ENCODE peak calls at places on chromosomes 11 and 22, in six cellular contexts. Z is uterus, N is HCT116, A is stomach, X is tibial nerve, W is sigmoid colon. Q is an unnamed sample. For H3K4me1, the result is how much of the 10 kb centered on the place peaks cover.

GRCh38 chr11:35855685-35856084 is 88.2 kb upstream of the LDLRAD3 start:
- DNase-seq in Z (no peak), N (no peak), A (no peak), X (no peak), W (no peak), Q (no peak)

GRCh38 chr22:30809086-30809485 is 114.4 kb downstream of the OSBP2 start:
- DNase-seq in Z (no peak), N (no peak), A (no peak), X (no peak), W (no peak), Q (no peak)

GRCh38 chr11:10604340-10604748 is 35.9 kb upstream of the LYVE1 start:
- DNase-seq in Z (peak), N (no peak), A (no peak), X (peak), W (peak), Q (peak)

GRCh38 chr11:116687458-116688201 is 85.2 kb downstream of the BUD13 start:
- DNase-seq in Z (no peak), N (no peak), A (no peak), X (no peak), W (peak), Q (no peak)

GRCh38 chr11:71304045-71304444 is 51.7 kb upstream of the SHANK2 start:
- DNase-seq in Z (no peak), N (no peak), A (no peak), X (no peak), W (no peak), Q (no peak)

GRCh38 chr11:10777806-10778205 is 26.8 kb downstream of the CTR9 start:
- DNase-seq in Z (no peak), N (no peak), A (no peak), X (no peak), W (no peak), Q (no peak)

GRCh38 chr11:107769189-107769588 is 57.3 kb upstream of the SLN start:
- DNase-seq in Z (no peak), N (peak), A (no peak), X (no peak), W (no peak), Q (no peak)

GRCh38 chr22:50507421-50507990 is at the start of gene LMF2:
- DNase-seq in Z (peak), N (no peak), A (peak), X (peak), W (peak), Q (peak)

GRCh38 chr22:49044091-49044490 is 783.6 kb downstream of the BRD1 start:
- DNase-seq in Z (no peak), N (no peak), A (no peak), X (no peak), W (no peak), Q (no peak)

GRCh38 chr11:119992171-119993051 is 145.5 kb downstream of the TRIM29 start:
- DNase-seq in Z (no peak), N (no peak), A (no peak), X (no peak), W (no peak), Q (no peak)

GRCh38 chr11:371716-372590 is 2.7 kb downstream of the B4GALNT4 start:
- DNase-seq in Z (no peak), N (no peak), A (no peak), X (no peak), W (no peak), Q (no peak)

GRCh38 chr11:109027851-109028250 is 363.0 kb downstream of the DDX10 start:
- DNase-seq in Z (no peak), N (no peak), A (no peak), X (no peak), W (no peak), Q (no peak)

GRCh38 chr11:119347242-119347641 is 737 bp upstream of the MFRP start:
- DNase-seq in Z (no peak), N (no peak), A (no peak), X (no peak), W (no peak), Q (no peak)

DNA sequence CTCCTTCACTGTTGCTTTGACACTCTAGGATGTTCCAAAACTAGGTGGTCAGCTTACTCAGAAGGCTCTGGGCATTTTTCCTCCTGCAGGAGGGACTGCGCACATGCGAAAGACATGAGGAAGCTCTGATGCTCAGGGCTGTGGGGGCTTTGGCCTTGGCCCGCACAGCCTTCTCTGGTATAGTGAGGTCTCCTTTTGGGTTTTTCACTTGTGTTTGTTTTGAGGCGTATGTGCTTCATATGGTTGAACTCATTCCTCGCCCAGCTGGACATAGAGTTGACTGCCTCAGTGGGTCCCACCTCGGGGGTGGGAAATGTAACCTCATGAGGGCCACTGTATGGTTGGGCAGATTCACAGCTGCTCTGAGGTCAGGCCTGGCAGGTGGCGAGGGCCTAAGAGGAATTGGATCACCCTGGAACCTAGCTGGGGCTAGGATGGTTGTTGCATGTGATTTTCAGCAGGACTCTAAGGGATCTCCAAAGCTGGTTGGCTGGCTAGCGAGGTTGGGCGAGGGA is 63.7 kb downstream of the PTPRJ start:
- DNase-seq in Z (no peak), N (no peak), A (no peak), X (no peak), W (no peak), Q (no peak)
- H3K4me1 ChIP-seq in Z (under half), N (under half), A (half or more), X (half or more), W (under half), Q (under half)

GRCh38 chr11:126834149-126834548 is 166.4 kb downstream of the KIRREL3 start:
- DNase-seq in Z (no peak), N (no peak), A (no peak), X (peak), W (no peak), Q (no peak)
- H3K4me3 ChIP-seq in Z (no peak), N (no peak), A (no peak), X (no peak), W (no peak), Q (no peak)

GRCh38 chr22:22508274-22509176 is at the start of gene ZNF280B:
- DNase-seq in Z (peak), N (peak), A (peak), X (no peak), W (peak), Q (peak)
- TF ChIP-seq POLR2A in Z (peak), N (no peak), A (no peak), X (no peak), W (no peak), Q (peak)

DNA sequence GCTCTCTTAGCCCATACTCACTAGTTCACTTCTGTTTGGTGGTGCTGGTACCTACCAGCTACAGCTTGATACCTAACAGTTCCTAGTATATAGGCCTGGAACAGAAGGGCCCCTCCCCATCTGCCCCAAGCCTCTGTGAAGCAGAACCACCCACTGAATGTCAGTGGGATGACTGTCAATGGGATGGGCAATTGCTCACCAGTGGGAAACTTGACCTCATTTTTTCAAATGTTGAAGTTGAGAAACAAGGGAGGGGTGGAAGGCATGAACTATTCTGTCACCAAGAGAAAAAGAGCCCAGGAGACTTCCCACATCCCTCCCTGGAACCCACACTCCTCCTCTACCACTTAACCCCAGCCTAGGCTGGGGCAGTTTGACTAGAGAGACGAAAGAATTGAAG is at the start of gene NLRP10:
- DNase-seq in Z (no peak), N (no peak), A (no peak), X (no peak), W (no peak), Q (no peak)
- H3K4me1 ChIP-seq in Z (under half), N (under half), A (under half), X (under half), W (under half), Q (under half)

GRCh38 chr22:39559456-39560105 is 11.0 kb upstream of the CACNA1I start:
- DNase-seq in Z (no peak), N (no peak), A (no peak), X (no peak), W (no peak), Q (peak)

GRCh38 chr22:39556970-39557811 is 13.4 kb upstream of the CACNA1I start:
- DNase-seq in Z (no peak), N (no peak), A (no peak), X (no peak), W (no peak), Q (peak)

GRCh38 chr22:39558950-39559349 is 11.6 kb upstream of the CACNA1I start:
- DNase-seq in Z (no peak), N (no peak), A (no peak), X (no peak), W (no peak), Q (peak)

GRCh38 chr22:39560127-39560526 is 10.4 kb upstream of the CACNA1I start:
- DNase-seq in Z (no peak), N (no peak), A (no peak), X (no peak), W (no peak), Q (peak)

DNA sequence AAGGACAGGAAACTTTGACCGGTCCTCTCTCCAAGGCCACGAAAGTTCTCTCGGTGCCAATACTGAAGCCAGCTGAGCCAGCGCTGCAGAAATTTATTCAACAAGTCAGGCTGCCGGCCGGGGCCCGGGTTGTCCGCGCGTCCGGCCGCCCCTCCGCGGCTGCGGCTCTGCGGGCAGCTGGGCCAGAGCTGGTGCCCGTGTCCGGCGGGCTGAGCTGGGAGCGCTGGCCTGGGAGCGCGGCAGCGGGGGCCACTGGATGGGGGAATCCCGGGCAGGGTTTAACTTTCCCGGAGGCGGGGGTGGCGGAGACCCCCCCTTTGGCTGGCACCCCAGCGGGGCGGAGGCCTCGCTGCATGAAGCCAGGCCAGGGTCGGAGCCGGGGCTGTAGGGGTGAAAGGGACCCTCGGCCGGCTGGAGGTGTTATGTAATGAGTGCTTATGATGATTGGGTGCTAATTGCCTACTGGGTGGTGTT is 12.3 kb upstream of the CACNA1I start:
- DNase-seq in Z (no peak), N (no peak), A (no peak), X (no peak), W (no peak), Q (peak)
- H3K4me3 ChIP-seq in Z (no peak), N (no peak), A (peak), X (peak), W (peak), Q (peak)

GRCh38 chr22:39426380-39427043 is 26.9 kb downstream of the TAB1 start:
- DNase-seq in Z (no peak), N (no peak), A (no peak), X (no peak), W (no peak), Q (no peak)

GRCh38 chr22:39422721-39423120 is 23.1 kb downstream of the TAB1 start:
- DNase-seq in Z (no peak), N (no peak), A (no peak), X (no peak), W (no peak), Q (no peak)

GRCh38 chr22:39421691-39422090 is 22.1 kb downstream of the TAB1 start:
- DNase-seq in Z (no peak), N (no peak), A (no peak), X (no peak), W (no peak), Q (no peak)

GRCh38 chr22:39422101-39422500 is 22.5 kb downstream of the TAB1 start:
- DNase-seq in Z (no peak), N (no peak), A (no peak), X (no peak), W (no peak), Q (no peak)

GRCh38 chr22:39423976-39424375 is 24.4 kb downstream of the TAB1 start:
- DNase-seq in Z (no peak), N (no peak), A (no peak), X (no peak), W (no peak), Q (no peak)
- TF ChIP-seq POLR2A in Z (no peak), N (no peak), A (no peak), X (no peak), W (no peak), Q (no peak)

GRCh38 chr11:19614370-19614936 is 98.2 kb upstream of the NAV2 start:
- DNase-seq in Z (no peak), N (no peak), A (no peak), X (no peak), W (no peak), Q (no peak)
- H3K4me1 ChIP-seq in Z (under half), N (under half), A (under half), X (under half), W (under half), Q (under half)

Q was measured in thyroid gland.